ENCODE peak calls at places on chromosomes 7 and 10, in ten cellular contexts. One of them, this sample, is unnamed.

GRCh38 chr7:44251269-44251668 is 50.5 kb downstream of the YKT6 start:
- DNase-seq in cardiac muscle cell: no peak
- DNase-seq in WTC11: no peak
- DNase-seq in A549: no peak
- DNase-seq in upper lobe of right lung: no peak
- DNase-seq in HFFc6: no peak
- DNase-seq in stomach: no peak
- DNase-seq in Panc1: no peak
- DNase-seq in neural progenitor cell: no peak
- DNase-seq in OCI-LY7: no peak
- DNase-seq in this sample: no peak

GRCh38 chr10:45373783-45374450 is at the start of gene ALOX5:
- DNase-seq in A549: no peak
- DNase-seq in stomach: peak
- DNase-seq in Panc1: no peak
- DNase-seq in OCI-LY7: peak
- DNase-seq in cardiac muscle cell: peak
- DNase-seq in neural progenitor cell: peak
- DNase-seq in upper lobe of right lung: peak
- DNase-seq in HFFc6: no peak
- DNase-seq in WTC11: peak
- DNase-seq in this sample: no peak

GRCh38 chr7:10908600-10908999 is 65.1 kb upstream of the PHF14 start:
- DNase-seq in OCI-LY7: no peak
- DNase-seq in neural progenitor cell: no peak
- DNase-seq in WTC11: peak
- DNase-seq in cardiac muscle cell: no peak
- DNase-seq in Panc1: no peak
- DNase-seq in upper lobe of right lung: no peak
- DNase-seq in stomach: no peak
- DNase-seq in HFFc6: no peak
- DNase-seq in A549: peak
- DNase-seq in this sample: no peak

GRCh38 chr7:92720604-92721350 is 115.6 kb downstream of the CDK6 start:
- DNase-seq in cardiac muscle cell: no peak
- DNase-seq in stomach: no peak
- DNase-seq in WTC11: no peak
- DNase-seq in OCI-LY7: peak
- DNase-seq in neural progenitor cell: no peak
- DNase-seq in A549: peak
- DNase-seq in upper lobe of right lung: no peak
- DNase-seq in Panc1: no peak
- DNase-seq in HFFc6: no peak
- DNase-seq in this sample: no peak

GRCh38 chr10:68880181-68880580 is 20.9 kb upstream of the DDX50 start:
- DNase-seq in upper lobe of right lung: no peak
- DNase-seq in Panc1: no peak
- DNase-seq in A549: no peak
- DNase-seq in neural progenitor cell: no peak
- DNase-seq in WTC11: no peak
- DNase-seq in HFFc6: no peak
- DNase-seq in cardiac muscle cell: no peak
- DNase-seq in stomach: no peak
- DNase-seq in OCI-LY7: no peak
- DNase-seq in this sample: no peak

GRCh38 chr10:117339569-117339968 is 35.7 kb downstream of the PDZD8 start:
- DNase-seq in Panc1: no peak
- DNase-seq in upper lobe of right lung: no peak
- DNase-seq in WTC11: no peak
- DNase-seq in stomach: no peak
- DNase-seq in A549: no peak
- DNase-seq in HFFc6: no peak
- DNase-seq in OCI-LY7: no peak
- DNase-seq in cardiac muscle cell: peak
- DNase-seq in neural progenitor cell: no peak
- DNase-seq in this sample: no peak

GRCh38 chr10:64288404-64288803 is 767.2 kb downstream of the REEP3 start:
- DNase-seq in OCI-LY7: no peak
- DNase-seq in WTC11: no peak
- DNase-seq in A549: no peak
- DNase-seq in Panc1: no peak
- DNase-seq in neural progenitor cell: no peak
- DNase-seq in cardiac muscle cell: no peak
- DNase-seq in stomach: no peak
- DNase-seq in upper lobe of right lung: no peak
- DNase-seq in HFFc6: no peak
- DNase-seq in this sample: no peak

GRCh38 chr7:69845721-69846495 is 247.6 kb downstream of the AUTS2 start:
- DNase-seq in WTC11: no peak
- DNase-seq in neural progenitor cell: no peak
- DNase-seq in A549: no peak
- DNase-seq in cardiac muscle cell: no peak
- DNase-seq in Panc1: no peak
- DNase-seq in OCI-LY7: peak
- DNase-seq in HFFc6: no peak
- DNase-seq in upper lobe of right lung: no peak
- DNase-seq in stomach: no peak
- DNase-seq in this sample: no peak

GRCh38 chr10:8444630-8445029 is 390.1 kb downstream of the GATA3 start:
- DNase-seq in neural progenitor cell: peak
- DNase-seq in HFFc6: no peak
- DNase-seq in cardiac muscle cell: peak
- DNase-seq in OCI-LY7: no peak
- DNase-seq in Panc1: no peak
- DNase-seq in stomach: no peak
- DNase-seq in A549: no peak
- DNase-seq in upper lobe of right lung: no peak
- DNase-seq in WTC11: peak
- DNase-seq in this sample: no peak

GRCh38 chr7:156764016-156764669 is 123.6 kb downstream of the RNF32 start:
- DNase-seq in stomach: peak
- DNase-seq in HFFc6: peak
- DNase-seq in cardiac muscle cell: peak
- DNase-seq in WTC11: peak
- DNase-seq in neural progenitor cell: peak
- DNase-seq in A549: peak
- DNase-seq in upper lobe of right lung: peak
- DNase-seq in Panc1: no peak
- DNase-seq in OCI-LY7: no peak
- DNase-seq in this sample: no peak

DNA sequence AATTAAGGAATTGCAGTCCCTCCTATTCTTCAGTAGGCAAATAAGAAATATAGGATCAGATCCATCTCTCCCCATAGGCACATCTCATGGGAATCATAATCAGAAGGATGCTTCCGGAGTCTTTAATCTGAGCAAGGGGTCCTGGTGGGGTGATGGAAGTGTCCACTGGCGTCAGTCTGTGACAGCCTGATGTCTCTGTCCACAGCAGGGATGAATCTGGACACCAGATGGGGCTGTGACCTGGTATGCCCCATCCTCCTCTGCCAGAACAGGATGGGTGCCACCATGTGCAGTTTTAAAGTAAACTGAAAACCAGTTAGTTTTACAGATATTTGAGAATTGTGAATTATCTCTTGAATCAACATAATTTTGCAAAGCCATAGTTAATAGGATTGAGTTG is 148.7 kb downstream of the C1GALT1 start:
- DNase-seq in stomach: no peak
- DNase-seq in upper lobe of right lung: no peak
- DNase-seq in neural progenitor cell: peak
- DNase-seq in Panc1: no peak
- DNase-seq in WTC11: no peak
- DNase-seq in cardiac muscle cell: no peak
- DNase-seq in HFFc6: no peak
- DNase-seq in A549: peak
- DNase-seq in OCI-LY7: no peak
- DNase-seq in this sample: no peak
- TF ChIP-seq CTCF in stomach: no peak
- TF ChIP-seq CTCF in upper lobe of right lung: no peak
- TF ChIP-seq CTCF in neural progenitor cell: peak
- TF ChIP-seq CTCF in Panc1: peak
- TF ChIP-seq CTCF in WTC11: no peak
- TF ChIP-seq CTCF in cardiac muscle cell: no peak
- TF ChIP-seq CTCF in HFFc6: no peak
- TF ChIP-seq CTCF in A549: no peak
- TF ChIP-seq CTCF in OCI-LY7: no peak
- TF ChIP-seq CTCF in this sample: no peak

GRCh38 chr10:14889318-14889717 is 10.7 kb downstream of the SUV39H2 start:
- DNase-seq in Panc1: no peak
- DNase-seq in A549: peak
- DNase-seq in HFFc6: no peak
- DNase-seq in cardiac muscle cell: no peak
- DNase-seq in upper lobe of right lung: no peak
- DNase-seq in neural progenitor cell: no peak
- DNase-seq in stomach: no peak
- DNase-seq in OCI-LY7: no peak
- DNase-seq in WTC11: no peak
- DNase-seq in this sample: no peak
- TF ChIP-seq CTCF in Panc1: peak
- TF ChIP-seq CTCF in A549: no peak
- TF ChIP-seq CTCF in HFFc6: peak
- TF ChIP-seq CTCF in cardiac muscle cell: peak
- TF ChIP-seq CTCF in upper lobe of right lung: no peak
- TF ChIP-seq CTCF in neural progenitor cell: peak
- TF ChIP-seq CTCF in stomach: no peak
- TF ChIP-seq CTCF in OCI-LY7: peak
- TF ChIP-seq CTCF in WTC11: no peak
- TF ChIP-seq CTCF in this sample: no peak

GRCh38 chr10:83274088-83274487 is 865.2 kb upstream of the GHITM start:
- DNase-seq in HFFc6: no peak
- DNase-seq in upper lobe of right lung: no peak
- DNase-seq in stomach: no peak
- DNase-seq in Panc1: no peak
- DNase-seq in WTC11: no peak
- DNase-seq in A549: no peak
- DNase-seq in neural progenitor cell: no peak
- DNase-seq in OCI-LY7: no peak
- DNase-seq in cardiac muscle cell: peak
- DNase-seq in this sample: no peak

GRCh38 chr10:83276971-83277370 is 862.3 kb upstream of the GHITM start:
- DNase-seq in cardiac muscle cell: no peak
- DNase-seq in neural progenitor cell: no peak
- DNase-seq in WTC11: no peak
- DNase-seq in OCI-LY7: no peak
- DNase-seq in upper lobe of right lung: no peak
- DNase-seq in stomach: no peak
- DNase-seq in Panc1: no peak
- DNase-seq in A549: no peak
- DNase-seq in HFFc6: no peak
- DNase-seq in this sample: no peak

GRCh38 chr10:83273035-83273434 is 866.3 kb upstream of the GHITM start:
- DNase-seq in WTC11: no peak
- DNase-seq in cardiac muscle cell: no peak
- DNase-seq in neural progenitor cell: no peak
- DNase-seq in HFFc6: no peak
- DNase-seq in A549: no peak
- DNase-seq in upper lobe of right lung: no peak
- DNase-seq in Panc1: no peak
- DNase-seq in OCI-LY7: no peak
- DNase-seq in stomach: no peak
- DNase-seq in this sample: no peak
- TF ChIP-seq CTCF in WTC11: no peak
- TF ChIP-seq CTCF in cardiac muscle cell: no peak
- TF ChIP-seq CTCF in neural progenitor cell: peak
- TF ChIP-seq CTCF in HFFc6: no peak
- TF ChIP-seq CTCF in A549: no peak
- TF ChIP-seq CTCF in upper lobe of right lung: no peak
- TF ChIP-seq CTCF in Panc1: no peak
- TF ChIP-seq CTCF in OCI-LY7: no peak
- TF ChIP-seq CTCF in stomach: no peak
- TF ChIP-seq CTCF in this sample: no peak

GRCh38 chr7:150415161-150416160 is 35.0 kb upstream of the GIMAP8 start:
- DNase-seq in HFFc6: no peak
- DNase-seq in cardiac muscle cell: no peak
- DNase-seq in neural progenitor cell: no peak
- DNase-seq in Panc1: no peak
- DNase-seq in WTC11: no peak
- DNase-seq in A549: no peak
- DNase-seq in stomach: no peak
- DNase-seq in upper lobe of right lung: no peak
- DNase-seq in OCI-LY7: no peak
- DNase-seq in this sample: no peak

GRCh38 chr7:150420987-150421674 is 29.3 kb upstream of the GIMAP8 start:
- DNase-seq in Panc1: peak
- DNase-seq in cardiac muscle cell: peak
- DNase-seq in OCI-LY7: peak
- DNase-seq in A549: peak
- DNase-seq in upper lobe of right lung: peak
- DNase-seq in neural progenitor cell: peak
- DNase-seq in WTC11: peak
- DNase-seq in HFFc6: peak
- DNase-seq in stomach: peak
- DNase-seq in this sample: peak

GRCh38 chr7:150420242-150420641 is 30.2 kb upstream of the GIMAP8 start:
- DNase-seq in upper lobe of right lung: no peak
- DNase-seq in cardiac muscle cell: no peak
- DNase-seq in WTC11: no peak
- DNase-seq in A549: no peak
- DNase-seq in neural progenitor cell: no peak
- DNase-seq in HFFc6: no peak
- DNase-seq in OCI-LY7: no peak
- DNase-seq in Panc1: no peak
- DNase-seq in stomach: no peak
- DNase-seq in this sample: no peak

GRCh38 chr7:150417239-150417638 is 33.2 kb upstream of the GIMAP8 start:
- DNase-seq in stomach: no peak
- DNase-seq in cardiac muscle cell: no peak
- DNase-seq in OCI-LY7: no peak
- DNase-seq in neural progenitor cell: no peak
- DNase-seq in Panc1: no peak
- DNase-seq in HFFc6: no peak
- DNase-seq in A549: no peak
- DNase-seq in upper lobe of right lung: no peak
- DNase-seq in WTC11: no peak
- DNase-seq in this sample: no peak

DNA sequence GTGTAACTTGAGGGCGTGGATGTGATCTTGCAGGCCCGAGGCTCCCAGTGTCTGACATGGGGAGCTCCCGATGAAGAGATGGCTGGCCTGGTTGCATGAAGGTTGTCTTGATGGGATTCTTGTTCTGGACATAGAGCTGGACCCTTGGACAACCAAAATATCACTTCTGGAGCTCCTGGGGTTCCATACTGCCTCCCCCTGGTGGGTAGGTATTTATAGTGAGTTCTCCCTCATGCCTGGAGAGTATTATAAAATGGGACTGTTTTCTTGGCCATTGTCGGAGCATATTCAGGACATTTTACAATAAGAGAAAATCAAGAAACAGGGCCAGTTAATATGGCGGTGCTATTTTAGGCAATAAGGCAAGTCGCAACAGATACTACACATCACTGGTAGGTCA is 32.6 kb upstream of the GIMAP8 start:
- DNase-seq in WTC11: no peak
- DNase-seq in HFFc6: no peak
- DNase-seq in upper lobe of right lung: no peak
- DNase-seq in neural progenitor cell: no peak
- DNase-seq in cardiac muscle cell: no peak
- DNase-seq in A549: no peak
- DNase-seq in stomach: no peak
- DNase-seq in OCI-LY7: no peak
- DNase-seq in Panc1: no peak
- DNase-seq in this sample: no peak
- TF ChIP-seq CTCF in WTC11: no peak
- TF ChIP-seq CTCF in HFFc6: peak
- TF ChIP-seq CTCF in upper lobe of right lung: no peak
- TF ChIP-seq CTCF in neural progenitor cell: no peak
- TF ChIP-seq CTCF in cardiac muscle cell: no peak
- TF ChIP-seq CTCF in A549: peak
- TF ChIP-seq CTCF in stomach: no peak
- TF ChIP-seq CTCF in OCI-LY7: peak
- TF ChIP-seq CTCF in Panc1: no peak
- TF ChIP-seq CTCF in this sample: no peak

This sample was measured in omental fat pad.